ENCODE peak calls at places on chromosomes 3 and 15, in seven cellular contexts. X, A, Z, F, B, Q and I are unnamed samples.
A peak's percentile ranks its signal among the peaks of the same experiment; 100 is the strongest.

GRCh38 chr3:61562810-61563613 is 1.6 kb downstream of the PTPRG start:
- DNase-seq in X (peak; percentile 72), A (peak; percentile 80), Z (peak; percentile 35), F (no peak), B (peak; percentile 32), Q (peak; percentile 50), I (no peak)

GRCh38 chr3:177134166-177134565 is 63.1 kb downstream of the TBL1XR1 start:
- DNase-seq in X (no peak), A (no peak), Z (no peak), F (no peak), B (no peak), Q (no peak), I (no peak)

GRCh38 chr15:55348281-55348778 is 29.3 kb downstream of the PIGB start:
- DNase-seq in X (no peak), A (no peak), Z (no peak), F (no peak), B (no peak), Q (no peak), I (no peak)

GRCh38 chr15:39843561-39843960 is 60.9 kb upstream of the FSIP1 start:
- DNase-seq in X (no peak), A (no peak), Z (no peak), F (no peak), B (no peak), Q (no peak), I (no peak)

GRCh38 chr3:113183748-113184661 is 27.4 kb upstream of the BOC start:
- DNase-seq in X (no peak), A (no peak), Z (no peak), F (no peak), B (no peak), Q (no peak), I (no peak)

GRCh38 chr3:122915300-122916055 is 112.1 kb downstream of the SEMA5B start:
- DNase-seq in X (no peak), A (no peak), Z (no peak), F (no peak), B (no peak), Q (no peak), I (no peak)

GRCh38 chr3:186854954-186855353 is 12.4 kb downstream of the ADIPOQ start:
- DNase-seq in X (no peak), A (no peak), Z (no peak), F (no peak), B (no peak), Q (no peak), I (no peak)

GRCh38 chr3:107216711-107217110 is 160.5 kb upstream of the CCDC54 start:
- DNase-seq in X (no peak), A (no peak), Z (no peak), F (no peak), B (no peak), Q (no peak), I (no peak)

GRCh38 chr15:33021806-33022389 is 172.6 kb downstream of the FMN1 start:
- DNase-seq in X (no peak), A (no peak), Z (peak; percentile 19), F (no peak), B (no peak), Q (no peak), I (peak; percentile 49)

GRCh38 chr3:51710631-51711351 is 3.9 kb downstream of the GRM2 start:
- DNase-seq in X (no peak), A (peak; percentile 35), Z (peak; percentile 88), F (no peak), B (peak; percentile 3), Q (no peak), I (peak; percentile 12)

GRCh38 chr15:24856397-24857093 is 98.2 kb upstream of the SNRPN start:
- DNase-seq in X (no peak), A (no peak), Z (no peak), F (no peak), B (peak; percentile 8), Q (no peak), I (no peak)

GRCh38 chr3:97264180-97264579 is 449.8 kb downstream of the EPHA6 start:
- DNase-seq in X (no peak), A (no peak), Z (no peak), F (no peak), B (no peak), Q (no peak), I (no peak)

GRCh38 chr15:75069301-75069925 is 46.0 kb downstream of the PPCDC start:
- DNase-seq in X (no peak), A (no peak), Z (no peak), F (no peak), B (no peak), Q (no peak), I (peak; percentile 69)

GRCh38 chr15:101176625-101177024 is 75.2 kb downstream of the CHSY1 start:
- DNase-seq in X (no peak), A (no peak), Z (no peak), F (no peak), B (no peak), Q (no peak), I (no peak)

GRCh38 chr3:127762787-127763105 is 59.6 kb downstream of the MGLL start:
- DNase-seq in X (no peak), A (no peak), Z (no peak), F (no peak), B (no peak), Q (no peak), I (no peak)

GRCh38 chr15:92780816-92781215 is 119.3 kb upstream of the CHD2 start:
- DNase-seq in X (no peak), A (no peak), Z (no peak), F (no peak), B (no peak), Q (no peak), I (no peak)

GRCh38 chr15:59170295-59170881 is 36.3 kb upstream of the LDHAL6B start:
- DNase-seq in X (no peak), A (peak; percentile 94), Z (no peak), F (peak; percentile 40), B (peak; percentile 37), Q (peak; percentile 66), I (no peak)

GRCh38 chr15:46441294-46442062 is 806.6 kb downstream of the SQOR start:
- DNase-seq in X (no peak), A (no peak), Z (no peak), F (no peak), B (no peak), Q (no peak), I (no peak)

GRCh38 chr3:105835606-105836005 is 33.2 kb downstream of the CBLB start:
- DNase-seq in X (no peak), A (no peak), Z (no peak), F (no peak), B (no peak), Q (no peak), I (no peak)

GRCh38 chr3:184129012-184129411 is 6.1 kb upstream of the EIF2B5 start:
- DNase-seq in X (no peak), A (no peak), Z (peak; percentile 57), F (no peak), B (no peak), Q (peak; percentile 65), I (peak; percentile 49)

GRCh38 chr3:62622553-62623174 is 249.3 kb upstream of the FEZF2 start:
- DNase-seq in X (no peak), A (no peak), Z (peak; percentile 8), F (no peak), B (no peak), Q (no peak), I (peak; percentile 66)

GRCh38 chr15:44798815-44799214 is 62.5 kb downstream of the TRIM69 start:
- DNase-seq in X (no peak), A (no peak), Z (peak; percentile 42), F (no peak), B (no peak), Q (no peak), I (no peak)

GRCh38 chr3:162729686-162730085 is 1233.1 kb downstream of the OTOL1 start:
- DNase-seq in X (no peak), A (no peak), Z (no peak), F (no peak), B (no peak), Q (no peak), I (no peak)

GRCh38 chr3:5186854-5187151 is 704 bp upstream of the EDEM1 start:
- DNase-seq in X (no peak), A (no peak), Z (no peak), F (no peak), B (no peak), Q (no peak), I (no peak)

GRCh38 chr15:37792351-37792750 is 142.1 kb upstream of the TMCO5A start:
- DNase-seq in X (no peak), A (no peak), Z (no peak), F (no peak), B (no peak), Q (no peak), I (no peak)

GRCh38 chr3:13347390-13347966 is 72.6 kb downstream of the NUP210 start:
- DNase-seq in X (no peak), A (no peak), Z (no peak), F (no peak), B (no peak), Q (no peak), I (no peak)
- H3K36me3 ChIP-seq in X (peaks cover 19% of the 10 kb centered on the region), A (peaks cover 18% of the 10 kb centered on the region), Z (peaks cover 75% of the 10 kb centered on the region), F (no peaks in the 10 kb centered on the region), B (no peaks in the 10 kb centered on the region), Q (peaks cover 35% of the 10 kb centered on the region), I (peaks cover 97% of the 10 kb centered on the region)

DNA sequence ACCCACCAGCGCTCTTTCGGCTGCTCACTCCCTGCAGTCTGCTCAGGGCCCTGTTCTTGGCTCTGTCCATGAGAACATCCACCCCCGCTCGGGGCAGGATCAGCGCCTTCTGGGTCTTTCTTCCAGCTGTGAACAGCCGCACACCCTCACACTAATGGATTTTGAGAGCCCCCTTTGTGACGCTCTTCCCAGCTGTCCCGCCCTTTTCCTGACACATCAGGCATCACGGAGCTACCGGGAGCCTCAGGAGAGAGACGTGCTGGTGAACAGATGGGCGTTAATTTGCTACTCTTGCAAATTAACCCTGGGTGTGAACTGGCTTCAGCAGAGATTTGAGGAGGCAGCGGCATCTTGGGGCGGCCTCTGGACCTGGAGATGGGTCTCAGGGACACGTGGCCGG is 113.0 kb downstream of the TMEM266 start:
- DNase-seq in X (no peak), A (no peak), Z (peak; percentile 58), F (no peak), B (no peak), Q (no peak), I (no peak)
- H3K27ac ChIP-seq in X (no peak overlapping the region), A (no peak overlapping the region), Z (peak overlapping the region; percentile 9), F (no peak overlapping the region), B (no peak overlapping the region), Q (no peak overlapping the region), I (no peak overlapping the region)

GRCh38 chr15:99708563-99708962 is 24.7 kb downstream of the LYSMD4 start:
- DNase-seq in X (peak; percentile 91), A (peak; percentile 93), Z (no peak), F (peak; percentile 69), B (peak; percentile 77), Q (peak; percentile 85), I (no peak)

GRCh38 chr15:99707481-99708270 is 25.6 kb downstream of the LYSMD4 start:
- DNase-seq in X (no peak), A (no peak), Z (no peak), F (no peak), B (no peak), Q (no peak), I (no peak)

GRCh38 chr15:99711685-99712084 is 21.6 kb downstream of the LYSMD4 start:
- DNase-seq in X (no peak), A (no peak), Z (no peak), F (no peak), B (no peak), Q (no peak), I (no peak)

GRCh38 chr15:99706557-99707303 is 26.5 kb downstream of the LYSMD4 start:
- DNase-seq in X (no peak), A (no peak), Z (no peak), F (no peak), B (no peak), Q (no peak), I (no peak)

GRCh38 chr15:99709243-99709986 is 23.8 kb downstream of the LYSMD4 start:
- DNase-seq in X (no peak), A (no peak), Z (no peak), F (no peak), B (no peak), Q (no peak), I (no peak)
- H3K36me3 ChIP-seq in X (peaks cover 40% of the 10 kb centered on the region), A (peaks cover 15% of the 10 kb centered on the region), Z (peaks cover 31% of the 10 kb centered on the region), F (peaks cover 21% of the 10 kb centered on the region), B (no peaks in the 10 kb centered on the region), Q (peaks cover 51% of the 10 kb centered on the region), I (peaks cover 20% of the 10 kb centered on the region)

GRCh38 chr3:36774072-36774471 is 9.7 kb upstream of the DCLK3 start:
- DNase-seq in X (no peak), A (no peak), Z (no peak), F (no peak), B (no peak), Q (no peak), I (no peak)
- H3K27ac ChIP-seq in X (no peak overlapping the region), A (no peak overlapping the region), Z (no peak overlapping the region), F (no peak overlapping the region), B (no peak overlapping the region), Q (no peak overlapping the region), I (no peak overlapping the region)